ENCODE peak calls at places on chromosome 10, in eight cellular contexts. E is naive thymus-derived CD4-positive, alpha-beta T cell; Y is stomach; U is OCI-LY7; S is IMR-90; D is right lobe of liver; N is adrenal gland; T is foreskin keratinocyte. Z is an unnamed sample.

GRCh38 chr10:69425513-69426298 is 9.0 kb upstream of the TACR2 start:
- DNase-seq in E (peak), U (no peak), Y (peak), S (no peak), D (no peak), T (peak), N (no peak), Z (no peak)

GRCh38 chr10:121025731-121026130 is 174.6 kb downstream of the WDR11 start:
- DNase-seq in T (no peak), N (no peak), Y (no peak), D (no peak), U (no peak), E (no peak), S (no peak), Z (no peak)

GRCh38 chr10:513393-513792 is 176.1 kb downstream of the DIP2C start:
- DNase-seq in S (no peak), N (no peak), D (peak), T (no peak), E (no peak), Y (peak), U (peak), Z (peak)

GRCh38 chr10:116554628-116555027 is 8.9 kb downstream of the PNLIP start:
- DNase-seq in D (no peak), Y (no peak), U (no peak), N (no peak), T (no peak), S (no peak), E (no peak), Z (no peak)

GRCh38 chr10:79097021-79097695 is 28.4 kb downstream of the ZMIZ1 start:
- DNase-seq in T (no peak), U (no peak), Y (no peak), S (peak), N (no peak), D (no peak), E (no peak), Z (no peak)

GRCh38 chr10:116722736-116723427 is 19.5 kb downstream of the HSPA12A start:
- DNase-seq in U (no peak), D (no peak), S (no peak), N (no peak), E (no peak), T (no peak), Y (no peak), Z (no peak)

GRCh38 chr10:77771851-77772250 is 134.2 kb upstream of the KCNMA1 start:
- DNase-seq in S (no peak), U (no peak), D (no peak), E (no peak), Y (no peak), T (no peak), N (no peak), Z (no peak)

GRCh38 chr10:69807122-69807521 is 5.4 kb downstream of the COL13A1 start:
- DNase-seq in Y (no peak), S (peak), E (no peak), N (no peak), D (no peak), T (peak), U (no peak), Z (no peak)

GRCh38 chr10:77474386-77474785 is 163.2 kb downstream of the KCNMA1 start:
- DNase-seq in N (no peak), D (no peak), Y (no peak), E (no peak), U (no peak), S (no peak), T (no peak), Z (no peak)

GRCh38 chr10:61503051-61503450 is 49.9 kb upstream of the TMEM26 start:
- DNase-seq in D (no peak), Y (no peak), E (no peak), U (no peak), N (no peak), S (peak), T (peak), Z (no peak)

GRCh38 chr10:130353928-130354327 is 217.7 kb downstream of the GLRX3 start:
- DNase-seq in Y (no peak), E (no peak), D (no peak), U (no peak), T (no peak), S (no peak), N (no peak), Z (no peak)

GRCh38 chr10:105148456-105148855 is 507.4 kb downstream of the SORCS3 start:
- DNase-seq in T (no peak), U (no peak), Y (no peak), E (no peak), S (no peak), D (no peak), N (no peak), Z (no peak)

GRCh38 chr10:86709786-86710185 is 41.5 kb downstream of the LDB3 start:
- DNase-seq in E (no peak), Y (no peak), N (no peak), D (no peak), U (no peak), S (no peak), T (no peak), Z (no peak)

GRCh38 chr10:86708783-86709778 is 40.8 kb downstream of the LDB3 start:
- DNase-seq in U (no peak), S (no peak), E (no peak), Y (no peak), N (no peak), D (no peak), T (no peak), Z (no peak)

GRCh38 chr10:86707505-86707904 is 39.2 kb downstream of the LDB3 start:
- DNase-seq in T (no peak), D (no peak), U (no peak), N (no peak), Y (no peak), S (no peak), E (no peak), Z (no peak)

GRCh38 chr10:86706977-86707376 is 38.7 kb downstream of the LDB3 start:
- DNase-seq in N (no peak), S (no peak), U (no peak), Y (no peak), D (no peak), E (no peak), T (no peak), Z (no peak)

GRCh38 chr10:86708068-86708782 is 39.9 kb downstream of the LDB3 start:
- DNase-seq in D (no peak), S (no peak), E (no peak), Y (no peak), T (no peak), U (no peak), N (no peak), Z (no peak)
- H3K27ac ChIP-seq in D (no peak), S (no peak), E (no peak), Y (peak), T (no peak), U (no peak), N (no peak), Z (no peak)

DNA sequence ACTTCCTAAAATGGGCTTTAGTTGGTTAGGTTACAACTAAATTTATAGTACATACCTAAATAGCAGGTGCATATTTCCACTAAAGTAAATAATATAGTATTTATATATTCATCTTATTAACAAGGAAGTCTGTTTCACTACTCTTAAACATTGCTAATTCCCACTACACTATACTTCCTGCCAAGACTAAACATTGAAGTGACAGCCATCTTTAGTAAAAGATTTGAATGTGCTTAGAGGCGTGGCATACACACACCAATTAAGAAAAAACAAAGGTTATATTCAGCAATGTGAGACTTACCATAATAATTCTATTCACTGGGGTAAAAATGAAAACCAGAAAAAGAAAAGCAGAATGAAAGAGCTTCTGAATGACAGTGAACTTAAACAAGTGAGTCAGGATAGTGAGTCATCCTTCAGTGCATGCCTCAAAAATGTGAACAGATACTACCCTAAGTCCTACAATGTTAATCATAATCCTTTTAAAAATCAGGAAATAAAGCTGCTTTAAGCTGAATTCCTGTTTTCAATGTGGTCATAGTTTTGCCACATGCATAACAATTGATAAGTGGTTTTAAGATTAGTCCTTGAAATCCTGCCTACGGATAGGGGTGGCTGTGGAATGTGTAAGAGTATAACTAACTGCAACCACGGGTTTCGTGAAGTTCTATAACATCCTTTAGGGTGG is 59.4 kb downstream of the USP6NL start:
- DNase-seq in Y (no peak), S (peak), T (peak), N (peak), U (no peak), E (no peak), D (no peak), Z (no peak)
- H3K27ac ChIP-seq in Y (peak), S (no peak), T (peak), N (peak), U (peak), E (no peak), D (no peak), Z (peak)

DNA sequence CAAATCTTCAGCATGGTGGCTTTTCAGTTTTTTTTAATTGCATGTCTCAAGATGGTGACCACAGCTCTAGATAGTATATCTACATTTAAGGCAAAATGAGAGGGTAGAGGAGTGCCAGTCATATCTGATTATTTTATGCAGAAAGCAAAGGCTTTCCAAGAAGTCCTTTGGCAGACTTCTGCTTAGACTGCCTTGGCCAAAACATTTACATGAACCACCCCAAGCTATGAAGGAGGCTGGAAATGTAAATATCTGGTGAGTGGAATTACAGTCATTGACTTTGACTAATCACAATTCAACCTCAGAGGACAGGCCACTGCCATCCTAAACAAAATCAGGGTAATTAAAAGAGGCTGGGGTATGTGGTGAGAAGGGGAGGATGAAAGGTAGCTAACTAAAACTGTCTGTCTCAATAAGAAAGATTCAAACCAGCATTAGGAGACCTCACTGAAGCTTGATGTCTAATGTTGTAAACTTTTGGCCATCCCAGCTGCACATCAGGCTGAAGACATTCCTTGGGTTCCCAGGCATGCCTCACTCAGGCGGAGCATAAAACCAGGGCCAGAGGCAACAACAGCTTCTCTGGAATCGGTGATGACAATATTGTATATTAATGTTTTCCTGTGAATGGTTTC is 53.4 kb downstream of the PPP1R3C start:
- DNase-seq in S (peak), T (peak), D (no peak), E (no peak), N (no peak), Y (no peak), U (no peak), Z (no peak)
- H3K27ac ChIP-seq in S (peak), T (no peak), D (no peak), E (no peak), N (no peak), Y (peak), U (no peak), Z (peak)

GRCh38 chr10:97685395-97685958 is 1.6 kb downstream of the AVPI1 start:
- DNase-seq in U (no peak), T (peak), E (no peak), S (peak), Y (peak), D (peak), N (peak), Z (peak)

GRCh38 chr10:97686301-97686961 is 610 bp downstream of the AVPI1 start:
- DNase-seq in U (peak), E (no peak), D (no peak), S (no peak), T (peak), N (no peak), Y (no peak), Z (no peak)

GRCh38 chr10:97687785-97688781 is 1.0 kb upstream of the AVPI1 start:
- DNase-seq in U (no peak), Y (no peak), D (no peak), T (peak), N (peak), E (no peak), S (peak), Z (no peak)

GRCh38 chr10:97684866-97685394 is 2.1 kb downstream of the AVPI1 start:
- DNase-seq in D (no peak), T (no peak), U (no peak), E (no peak), N (no peak), S (peak), Y (no peak), Z (no peak)

GRCh38 chr10:97686962-97687784 is at the start of gene AVPI1:
- DNase-seq in N (peak), U (peak), S (peak), T (peak), E (peak), D (peak), Y (peak), Z (peak)
- H3K27ac ChIP-seq in N (peak), U (no peak), S (peak), T (peak), E (peak), D (peak), Y (peak), Z (peak)

GRCh38 chr10:113426181-113426837 is 126.5 kb upstream of the HABP2 start:
- DNase-seq in D (no peak), U (no peak), E (no peak), Y (no peak), S (no peak), N (no peak), T (no peak), Z (no peak)

GRCh38 chr10:113424984-113425383 is 127.9 kb upstream of the HABP2 start:
- DNase-seq in N (no peak), T (no peak), U (no peak), Y (no peak), E (no peak), D (no peak), S (no peak), Z (no peak)

GRCh38 chr10:113425596-113425995 is 127.3 kb upstream of the HABP2 start:
- DNase-seq in Y (no peak), T (no peak), E (no peak), S (no peak), D (no peak), N (no peak), U (no peak), Z (no peak)

GRCh38 chr10:113423877-113424276 is 129.0 kb upstream of the HABP2 start:
- DNase-seq in E (no peak), D (no peak), T (no peak), N (no peak), S (no peak), U (no peak), Y (no peak), Z (no peak)

DNA sequence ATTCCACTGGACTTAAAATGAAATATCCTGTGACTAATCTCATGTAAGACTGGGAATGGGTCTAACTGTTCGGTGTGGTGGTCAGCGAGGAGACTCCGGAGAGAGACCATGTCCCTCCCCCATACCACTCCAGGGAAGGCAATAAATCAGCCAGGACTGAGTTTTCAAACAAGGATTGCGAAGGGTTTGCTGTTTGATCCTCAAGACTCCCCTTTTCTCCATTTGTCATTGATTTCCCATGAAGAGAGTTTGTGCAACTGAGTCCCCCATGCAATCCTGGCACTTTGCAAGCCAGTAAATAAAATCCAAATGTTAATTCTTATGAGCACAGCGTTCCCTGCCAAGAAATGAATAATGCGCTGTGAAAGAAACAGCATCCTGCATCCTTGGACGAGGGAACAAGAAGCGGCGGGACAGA is 128.5 kb upstream of the HABP2 start:
- DNase-seq in D (no peak), U (no peak), E (no peak), N (no peak), T (no peak), S (no peak), Y (no peak), Z (no peak)
- H3K27ac ChIP-seq in D (no peak), U (no peak), E (no peak), N (no peak), T (no peak), S (no peak), Y (peak), Z (no peak)

GRCh38 chr10:71267508-71268240 is 51.4 kb upstream of the SLC29A3 start:
- DNase-seq in N (no peak), S (no peak), D (no peak), T (no peak), E (no peak), Y (no peak), U (no peak), Z (peak)
- H3K27ac ChIP-seq in N (no peak), S (no peak), D (no peak), T (no peak), E (no peak), Y (peak), U (no peak), Z (no peak)

DNA sequence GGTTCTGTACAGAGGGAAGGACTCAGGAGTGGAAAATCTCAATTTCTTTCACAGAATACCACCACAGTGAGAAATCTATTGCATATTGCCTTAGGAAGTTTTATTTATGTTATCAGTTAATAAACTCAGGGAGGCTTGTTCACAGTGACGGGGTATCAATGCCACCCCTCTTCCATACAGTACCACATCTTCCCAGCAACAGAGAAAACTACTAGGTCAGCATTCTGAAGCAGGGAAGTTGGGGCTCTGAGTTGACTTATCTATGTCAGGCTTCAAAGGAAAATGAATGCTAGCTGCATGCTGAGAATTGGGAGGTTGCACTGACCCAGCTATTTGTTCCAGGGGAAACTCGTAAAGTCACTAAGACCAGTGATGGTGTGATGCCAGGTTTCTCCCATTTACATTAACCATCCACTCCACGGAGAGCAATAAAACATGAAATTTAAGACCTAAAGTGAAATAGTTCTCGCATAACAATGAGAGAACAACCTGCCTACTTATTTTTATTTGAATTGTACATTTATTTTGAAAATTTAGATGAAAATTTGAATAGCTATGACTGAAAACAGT is 266.7 kb downstream of the RNLS start:
- DNase-seq in D (no peak), U (no peak), S (no peak), T (no peak), E (no peak), Y (no peak), N (no peak), Z (no peak)
- H3K27ac ChIP-seq in D (no peak), U (no peak), S (no peak), T (no peak), E (no peak), Y (no peak), N (no peak), Z (no peak)

GRCh38 chr10:10873915-10874314 is 143.8 kb upstream of the CELF2 start:
- DNase-seq in E (no peak), T (no peak), U (no peak), N (no peak), Y (no peak), S (no peak), D (no peak), Z (no peak)

GRCh38 chr10:10873289-10873688 is 144.4 kb upstream of the CELF2 start:
- DNase-seq in D (no peak), S (no peak), U (no peak), N (no peak), E (no peak), Y (no peak), T (no peak), Z (no peak)

GRCh38 chr10:10871312-10871711 is 146.4 kb upstream of the CELF2 start:
- DNase-seq in Y (no peak), U (no peak), S (no peak), T (no peak), D (no peak), N (no peak), E (no peak), Z (no peak)

GRCh38 chr10:10872035-10872673 is 145.5 kb upstream of the CELF2 start:
- DNase-seq in S (peak), T (peak), N (peak), U (no peak), D (no peak), E (no peak), Y (no peak), Z (no peak)

DNA sequence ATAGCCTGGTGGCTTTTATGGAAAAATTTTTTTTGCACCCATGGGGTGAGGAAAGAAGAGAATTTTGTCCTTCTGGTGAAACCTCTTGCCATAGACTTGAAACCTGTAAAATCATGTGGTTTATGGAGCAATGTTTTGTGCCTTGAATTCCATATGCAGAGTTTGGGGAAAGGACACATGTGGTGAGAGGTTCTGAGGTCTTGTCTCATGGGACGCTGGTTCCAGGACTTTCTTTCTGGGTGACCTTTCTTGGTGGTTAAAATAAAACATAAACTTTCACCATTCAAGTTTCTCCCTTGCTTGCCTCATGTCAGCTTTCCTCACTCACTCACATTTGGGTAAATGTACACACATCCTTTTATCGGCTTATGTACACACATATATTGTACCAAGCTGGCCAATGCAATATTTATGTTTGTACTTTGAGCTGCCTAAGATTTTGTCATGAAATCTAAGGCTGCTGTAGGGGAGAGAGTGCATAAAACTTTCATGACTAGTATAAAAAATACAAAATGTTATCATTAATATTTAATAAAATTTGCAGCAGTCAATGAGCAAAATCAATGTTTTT is 144.9 kb upstream of the CELF2 start:
- DNase-seq in E (no peak), S (peak), T (no peak), U (no peak), Y (no peak), N (no peak), D (no peak), Z (no peak)
- H3K27ac ChIP-seq in E (no peak), S (peak), T (no peak), U (no peak), Y (peak), N (no peak), D (no peak), Z (no peak)

GRCh38 chr10:26507441-26507840 is 69.3 kb downstream of the APBB1IP start:
- DNase-seq in N (no peak), U (no peak), E (no peak), Y (no peak), T (no peak), S (no peak), D (no peak), Z (no peak)
- H3K27ac ChIP-seq in N (no peak), U (no peak), E (no peak), Y (no peak), T (no peak), S (no peak), D (no peak), Z (no peak)

GRCh38 chr10:114398587-114399331 is 5.5 kb downstream of the AFAP1L2 start:
- DNase-seq in U (no peak), E (no peak), D (no peak), S (no peak), N (no peak), Y (no peak), T (no peak), Z (no peak)
- H3K27ac ChIP-seq in U (no peak), E (no peak), D (no peak), S (no peak), N (no peak), Y (peak), T (no peak), Z (no peak)

Z was measured in pancreas.